ENCODE peak calls at places on chromosomes 3 and 15, in four cellular contexts. E is K562, R is HepG2, Q is H1. G is an unnamed sample.

GRCh38 chr3:101253429-101253828 is 66.9 kb downstream of the IMPG2 start:
- DNase-seq in E (no peak), R (no peak), Q (no peak), G (no peak)

GRCh38 chr3:124217542-124217941 is 225.6 kb upstream of the ROPN1 start:
- DNase-seq in E (peak), R (peak), Q (no peak), G (peak)

GRCh38 chr3:113552851-113553250 is 20.5 kb downstream of the SIDT1 start:
- DNase-seq in E (no peak), R (no peak), Q (no peak), G (no peak)

GRCh38 chr3:65597225-65597951 is 441.3 kb downstream of the MAGI1 start:
- DNase-seq in E (no peak), R (no peak), Q (peak), G (no peak)

GRCh38 chr3:30306896-30307295 is 299.5 kb upstream of the TGFBR2 start:
- DNase-seq in E (no peak), R (no peak), Q (no peak), G (no peak)

GRCh38 chr3:172918165-172918564 is 167.6 kb downstream of the ECT2 start:
- DNase-seq in E (no peak), R (peak), Q (no peak), G (no peak)

GRCh38 chr15:100033140-100033857 is 300.1 kb upstream of the LYSMD4 start:
- DNase-seq in E (no peak), R (no peak), Q (no peak), G (no peak)

GRCh38 chr3:41249318-41249717 is 50.0 kb downstream of the CTNNB1 start:
- DNase-seq in E (no peak), R (no peak), Q (no peak), G (no peak)

GRCh38 chr3:197355713-197356112 is 57.3 kb upstream of the DLG1 start:
- DNase-seq in E (no peak), R (peak), Q (no peak), G (peak)

GRCh38 chr3:64916192-64916798 is 228.5 kb upstream of the ADAMTS9 start:
- DNase-seq in E (no peak), R (no peak), Q (no peak), G (no peak)

GRCh38 chr3:50573566-50574279 is 4.4 kb downstream of the HEMK1 start:
- DNase-seq in E (peak), R (no peak), Q (no peak), G (no peak)

GRCh38 chr3:116034797-116035196 is 410.5 kb downstream of the LSAMP start:
- DNase-seq in E (no peak), R (no peak), Q (no peak), G (no peak)

GRCh38 chr15:67110958-67111864 is 45.8 kb downstream of the SMAD3 start:
- DNase-seq in E (no peak), R (no peak), Q (no peak), G (no peak)

GRCh38 chr3:107848516-107848915 is 242.3 kb downstream of the CD47 start:
- DNase-seq in E (no peak), R (no peak), Q (no peak), G (no peak)

GRCh38 chr3:13461169-13462124 is 18.7 kb upstream of the HDAC11 start:
- DNase-seq in E (peak), R (peak), Q (peak), G (peak)

GRCh38 chr15:87777054-87777498 is 479.5 kb downstream of the NTRK3 start:
- DNase-seq in E (no peak), R (no peak), Q (no peak), G (no peak)

GRCh38 chr3:157130138-157130880 is 29.6 kb downstream of the CCNL1 start:
- DNase-seq in E (peak), R (peak), Q (peak), G (peak)

GRCh38 chr3:56970401-56971002 is 90.0 kb upstream of the SPATA12 start:
- DNase-seq in E (no peak), R (no peak), Q (no peak), G (no peak)

GRCh38 chr15:39594764-39595620 is 14.1 kb downstream of the THBS1 start:
- DNase-seq in E (no peak), R (no peak), Q (no peak), G (no peak)

GRCh38 chr15:67240235-67241131 is 14.0 kb downstream of the AAGAB start:
- DNase-seq in E (no peak), R (peak), Q (no peak), G (peak)

GRCh38 chr3:152232679-152233078 is 36.0 kb upstream of the MBNL1 start:
- DNase-seq in E (no peak), R (no peak), Q (no peak), G (no peak)
- TF ChIP-seq PHF8 in E (no peak), R (no peak), Q (no peak), G (no peak)

GRCh38 chr3:134029734-134030381 is at the start of gene SLCO2A1:
- DNase-seq in E (no peak), R (no peak), Q (no peak), G (no peak)
- TF ChIP-seq JUN in E (no peak), R (no peak), Q (no peak), G (no peak)

GRCh38 chr15:26294062-26294689 is 431.0 kb upstream of the ATP10A start:
- DNase-seq in E (no peak), R (no peak), Q (peak), G (no peak)
- TF ChIP-seq PHF8 in E (no peak), R (no peak), Q (no peak), G (no peak)

GRCh38 chr3:105503191-105503593 is 136.5 kb downstream of the ALCAM start:
- DNase-seq in E (no peak), R (peak), Q (no peak), G (peak)
- TF ChIP-seq JUN in E (no peak), R (no peak), Q (no peak), G (no peak)

GRCh38 chr3:194584435-194584776 is 48.8 kb downstream of the TMEM44 start:
- DNase-seq in E (no peak), R (no peak), Q (no peak), G (no peak)
- TF ChIP-seq PHF8 in E (no peak), R (no peak), Q (no peak), G (no peak)

GRCh38 chr3:10285307-10285706 is 7.4 kb downstream of the GHRL start:
- DNase-seq in E (no peak), R (no peak), Q (no peak), G (no peak)

GRCh38 chr3:10284496-10284895 is 8.3 kb downstream of the GHRL start:
- DNase-seq in E (no peak), R (no peak), Q (no peak), G (no peak)

GRCh38 chr3:10285742-10286524 is 6.8 kb downstream of the GHRL start:
- DNase-seq in E (no peak), R (no peak), Q (no peak), G (no peak)

GRCh38 chr3:10281951-10282350 is 10.8 kb downstream of the GHRL start:
- DNase-seq in E (no peak), R (no peak), Q (no peak), G (no peak)

DNA sequence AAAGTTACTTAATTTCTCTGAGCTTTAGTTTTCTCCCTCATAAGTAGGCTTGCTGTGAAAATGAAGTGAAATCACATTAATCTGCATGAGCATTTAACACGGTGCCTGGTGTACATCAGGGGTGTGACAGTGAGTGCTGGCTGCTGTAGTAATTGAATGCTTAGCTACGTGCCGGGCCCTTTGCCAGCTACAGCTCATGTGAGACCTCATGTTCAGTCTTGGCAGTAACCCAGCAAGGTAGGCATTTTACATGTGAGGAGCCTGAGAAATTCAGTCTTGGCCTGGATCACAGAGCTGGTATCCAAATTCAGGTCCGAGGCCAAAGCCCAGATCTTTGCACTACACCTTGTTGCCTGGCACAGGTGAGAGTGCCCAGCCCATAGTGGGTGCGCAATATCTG is 9.1 kb downstream of the GHRL start:
- DNase-seq in E (no peak), R (no peak), Q (no peak), G (no peak)
- TF ChIP-seq JUN in E (no peak), R (no peak), Q (no peak), G (no peak)

GRCh38 chr3:128573160-128573559 is 77.5 kb downstream of the RPN1 start:
- DNase-seq in E (no peak), R (no peak), Q (no peak), G (no peak)
- TF ChIP-seq PHF8 in E (no peak), R (no peak), Q (no peak), G (no peak)

GRCh38 chr3:109392293-109392692 is 54.9 kb upstream of the DPPA4 start:
- DNase-seq in E (no peak), R (no peak), Q (no peak), G (no peak)

GRCh38 chr3:109396811-109397210 is 59.5 kb upstream of the DPPA4 start:
- DNase-seq in E (no peak), R (no peak), Q (no peak), G (no peak)
- TF ChIP-seq JUN in E (no peak), R (no peak), Q (no peak), G (no peak)

GRCh38 chr3:134231131-134231530 is 19.5 kb downstream of the RYK start:
- DNase-seq in E (no peak), R (no peak), Q (no peak), G (no peak)

GRCh38 chr3:134232146-134232545 is 18.5 kb downstream of the RYK start:
- DNase-seq in E (no peak), R (no peak), Q (no peak), G (no peak)

GRCh38 chr3:134235677-134236076 is 15.0 kb downstream of the RYK start:
- DNase-seq in E (no peak), R (no peak), Q (no peak), G (no peak)

GRCh38 chr3:134236505-134236904 is 14.2 kb downstream of the RYK start:
- DNase-seq in E (no peak), R (no peak), Q (no peak), G (no peak)

DNA sequence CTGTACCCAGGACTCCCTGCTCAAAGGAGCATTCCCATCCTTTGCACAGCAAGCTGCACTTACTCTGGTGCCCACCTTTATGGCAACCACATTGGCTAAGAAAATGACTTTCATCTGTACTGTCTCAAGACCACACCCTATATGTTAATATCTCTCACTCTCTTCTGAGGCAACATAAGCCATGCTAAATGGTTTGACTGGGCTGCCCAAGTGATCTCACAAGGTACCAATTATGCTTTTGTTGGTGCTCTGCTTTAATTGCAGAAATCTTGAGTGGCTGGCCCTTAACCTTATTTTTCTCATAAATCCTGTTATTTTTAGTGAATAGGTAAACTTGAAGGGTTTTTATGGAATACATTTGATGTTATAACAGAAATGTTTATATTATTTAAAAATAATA is 17.7 kb downstream of the RYK start:
- DNase-seq in E (no peak), R (no peak), Q (no peak), G (no peak)
- TF ChIP-seq PHF8 in E (no peak), R (no peak), Q (no peak), G (no peak)

GRCh38 chr15:42672444-42672843 is 64.5 kb downstream of the CDAN1 start:
- DNase-seq in E (no peak), R (no peak), Q (no peak), G (no peak)
- TF ChIP-seq JUN in E (no peak), R (no peak), Q (no peak), G (no peak)

G was measured in A549.